ENCODE peak calls at places on chromosomes 4 and X, in ten cellular contexts. K is mucosa of descending colon, N is foreskin fibroblast, Z is psoas muscle, O is mammary epithelial cell, Q is astrocyte of the spinal cord, B is MM.1S, V is fibroblast of mammary gland, J is right cardiac atrium, I is AG10803. T is an unnamed sample.

GRCh38 chr4:94650129-94650495 is 107.6 kb upstream of the BMPR1B start:
- DNase-seq in K (no peak), N (no peak), Z (no peak), O (no peak), Q (no peak), B (no peak), V (peak; percentile 18), J (no peak), I (no peak), T (no peak)

GRCh38 chrX:8455600-8455999 is 9.0 kb upstream of the VCX3B start:
- DNase-seq in K (no peak), N (no peak), Z (no peak), O (peak; percentile 2), Q (no peak), B (no peak), V (no peak), J (no peak), I (no peak), T (no peak)

GRCh38 chr4:38523524-38524448 is 140.2 kb upstream of the KLF3 start:
- DNase-seq in K (no peak), N (no peak), Z (no peak), O (peak; percentile 9), Q (no peak), B (peak; percentile 96), V (no peak), J (no peak), I (no peak), T (no peak)

GRCh38 chr4:159027535-159027934 is 75.3 kb upstream of the RAPGEF2 start:
- DNase-seq in K (no peak), N (no peak), Z (no peak), O (no peak), Q (peak; percentile 46), B (peak; percentile 59), V (no peak), J (no peak), I (no peak), T (no peak)

GRCh38 chrX:132843387-132843786 is 115.0 kb downstream of the HS6ST2 start:
- DNase-seq in K (no peak), N (no peak), Z (no peak), O (no peak), Q (no peak), B (no peak), V (no peak), J (no peak), I (no peak), T (no peak)

GRCh38 chr4:170256807-170257206 is 167.1 kb upstream of the AADAT start:
- DNase-seq in K (no peak), N (no peak), Z (no peak), O (no peak), Q (no peak), B (no peak), V (no peak), J (no peak), I (no peak), T (no peak)

GRCh38 chr4:181548873-181549541 is 694.2 kb upstream of the TENM3 start:
- DNase-seq in K (no peak), N (peak; percentile 58), Z (no peak), O (peak; percentile 79), Q (peak; percentile 92), B (no peak), V (peak; percentile 96), J (no peak), I (peak; percentile 80), T (no peak)

GRCh38 chr4:53015681-53016080 is 153.6 kb downstream of the RASL11B start:
- DNase-seq in K (no peak), N (peak; percentile 83), Z (no peak), O (no peak), Q (peak; percentile 77), B (no peak), V (peak; percentile 74), J (no peak), I (peak; percentile 74), T (peak; percentile 22)

GRCh38 chrX:2463973-2464676 is 36.7 kb downstream of the DHRSX start:
- DNase-seq in K (no peak), N (no peak), Z (no peak), O (no peak), Q (peak; percentile 14), B (no peak), V (no peak), J (no peak), I (no peak), T (peak; percentile 46)

GRCh38 chrX:2466876-2467656 is 33.7 kb downstream of the DHRSX start:
- DNase-seq in K (no peak), N (peak; percentile 11), Z (no peak), O (no peak), Q (no peak), B (no peak), V (no peak), J (no peak), I (no peak), T (no peak)

GRCh38 chrX:2462780-2463179 is 38.0 kb downstream of the DHRSX start:
- DNase-seq in K (no peak), N (no peak), Z (no peak), O (no peak), Q (no peak), B (no peak), V (no peak), J (no peak), I (no peak), T (no peak)

GRCh38 chrX:2461711-2462016 is 39.1 kb downstream of the DHRSX start:
- DNase-seq in K (no peak), N (no peak), Z (no peak), O (no peak), Q (no peak), B (no peak), V (no peak), J (no peak), I (no peak), T (no peak)

DNA sequence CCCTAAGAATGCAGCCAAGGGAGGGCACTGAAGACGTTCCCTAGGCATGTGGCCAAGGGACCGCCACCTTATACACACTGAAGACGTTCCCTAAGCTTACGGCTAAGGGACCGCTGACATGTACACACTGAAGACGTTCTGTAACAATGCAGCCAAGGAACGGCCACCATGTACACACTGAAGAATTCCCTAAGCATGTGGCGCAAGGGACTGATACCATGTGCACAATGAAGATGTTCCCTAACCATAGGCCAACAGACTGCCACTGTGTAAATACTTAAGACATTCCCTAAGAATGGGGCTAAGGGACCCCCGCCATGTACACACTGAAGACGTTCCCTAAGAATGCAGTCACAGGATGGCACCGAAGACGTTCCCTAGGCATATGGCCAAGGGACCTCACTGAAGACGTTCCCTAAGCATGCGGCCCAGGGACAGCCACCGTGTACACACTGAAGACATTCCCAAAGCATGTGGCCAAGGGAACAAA is 36.1 kb downstream of the DHRSX start:
- DNase-seq in K (no peak), N (no peak), Z (no peak), O (no peak), Q (no peak), B (no peak), V (no peak), J (no peak), I (no peak), T (peak; percentile 16)
- H3K4me3 ChIP-seq in K (no peak overlapping the region), N (no peak overlapping the region), Z (no peak overlapping the region), O (no peak overlapping the region), Q (no peak overlapping the region), B (no peak overlapping the region), V (no peak overlapping the region), J (no peak overlapping the region), I (no peak overlapping the region), T (no peak overlapping the region)

GRCh38 chrX:40278340-40279090 is 180.8 kb upstream of the BCOR start:
- DNase-seq in K (no peak), N (no peak), Z (no peak), O (no peak), Q (peak; percentile 49), B (no peak), V (no peak), J (no peak), I (peak; percentile 22), T (peak; percentile 41)

GRCh38 chrX:40277672-40278071 is 179.9 kb upstream of the BCOR start:
- DNase-seq in K (no peak), N (no peak), Z (no peak), O (no peak), Q (no peak), B (no peak), V (no peak), J (no peak), I (no peak), T (no peak)

GRCh38 chrX:40272141-40272540 is 174.4 kb upstream of the BCOR start:
- DNase-seq in K (no peak), N (no peak), Z (no peak), O (no peak), Q (no peak), B (no peak), V (no peak), J (no peak), I (no peak), T (no peak)

GRCh38 chrX:40272786-40273185 is 175.0 kb upstream of the BCOR start:
- DNase-seq in K (no peak), N (no peak), Z (no peak), O (no peak), Q (no peak), B (no peak), V (no peak), J (no peak), I (no peak), T (no peak)

DNA sequence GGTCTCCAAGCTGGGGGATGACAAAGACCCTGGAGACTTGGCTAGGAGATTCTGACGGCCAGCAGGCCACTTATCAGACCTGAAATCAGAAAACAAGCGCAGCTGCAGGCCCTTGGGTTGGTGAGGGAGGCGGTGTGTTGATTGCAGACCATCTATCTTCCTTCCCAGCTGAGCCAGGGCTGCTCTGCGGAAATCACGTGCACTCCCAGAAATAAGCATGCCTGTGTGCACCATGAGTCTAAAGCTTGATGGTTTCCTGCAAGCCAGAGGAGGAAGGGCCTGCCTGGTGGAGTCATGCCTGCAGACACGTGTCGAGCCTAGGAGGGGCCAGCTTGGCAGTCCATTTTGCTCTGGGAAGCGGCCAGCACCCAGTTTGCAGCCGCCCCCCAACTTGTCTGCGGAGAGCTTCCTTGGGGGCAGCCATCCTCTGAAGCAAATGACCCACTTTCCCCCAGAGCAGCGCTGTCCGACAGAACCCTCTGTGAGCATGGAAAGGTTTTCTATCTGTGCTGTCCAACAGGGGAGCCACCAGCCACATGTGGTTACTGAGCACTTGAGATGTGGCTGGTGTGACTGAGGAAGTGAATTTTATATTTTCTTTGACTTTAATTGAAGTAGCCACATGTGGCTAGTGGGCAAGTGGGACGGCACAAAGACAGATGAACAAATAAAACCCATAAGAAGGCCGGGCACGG is 175.7 kb upstream of the BCOR start:
- DNase-seq in K (no peak), N (no peak), Z (peak; percentile 27), O (no peak), Q (no peak), B (no peak), V (no peak), J (peak; percentile 65), I (no peak), T (no peak)
- H3K4me3 ChIP-seq in K (no peak overlapping the region), N (no peak overlapping the region), Z (no peak overlapping the region), O (no peak overlapping the region), Q (no peak overlapping the region), B (no peak overlapping the region), V (no peak overlapping the region), J (no peak overlapping the region), I (no peak overlapping the region), T (no peak overlapping the region)

GRCh38 chr4:6248394-6248793 is 21.3 kb upstream of the WFS1 start:
- DNase-seq in K (peak; percentile 25), N (no peak), Z (no peak), O (no peak), Q (no peak), B (no peak), V (no peak), J (no peak), I (no peak), T (no peak)

GRCh38 chr4:6246170-6246634 is 23.4 kb upstream of the WFS1 start:
- DNase-seq in K (peak; percentile 19), N (no peak), Z (no peak), O (no peak), Q (no peak), B (no peak), V (no peak), J (no peak), I (no peak), T (no peak)

GRCh38 chr4:6242271-6243029 is 27.2 kb upstream of the WFS1 start:
- DNase-seq in K (no peak), N (no peak), Z (no peak), O (no peak), Q (no peak), B (no peak), V (no peak), J (no peak), I (no peak), T (no peak)

GRCh38 chr4:6241062-6241845 is 28.4 kb upstream of the WFS1 start:
- DNase-seq in K (peak; percentile 23), N (no peak), Z (no peak), O (no peak), Q (no peak), B (no peak), V (no peak), J (no peak), I (no peak), T (no peak)

DNA sequence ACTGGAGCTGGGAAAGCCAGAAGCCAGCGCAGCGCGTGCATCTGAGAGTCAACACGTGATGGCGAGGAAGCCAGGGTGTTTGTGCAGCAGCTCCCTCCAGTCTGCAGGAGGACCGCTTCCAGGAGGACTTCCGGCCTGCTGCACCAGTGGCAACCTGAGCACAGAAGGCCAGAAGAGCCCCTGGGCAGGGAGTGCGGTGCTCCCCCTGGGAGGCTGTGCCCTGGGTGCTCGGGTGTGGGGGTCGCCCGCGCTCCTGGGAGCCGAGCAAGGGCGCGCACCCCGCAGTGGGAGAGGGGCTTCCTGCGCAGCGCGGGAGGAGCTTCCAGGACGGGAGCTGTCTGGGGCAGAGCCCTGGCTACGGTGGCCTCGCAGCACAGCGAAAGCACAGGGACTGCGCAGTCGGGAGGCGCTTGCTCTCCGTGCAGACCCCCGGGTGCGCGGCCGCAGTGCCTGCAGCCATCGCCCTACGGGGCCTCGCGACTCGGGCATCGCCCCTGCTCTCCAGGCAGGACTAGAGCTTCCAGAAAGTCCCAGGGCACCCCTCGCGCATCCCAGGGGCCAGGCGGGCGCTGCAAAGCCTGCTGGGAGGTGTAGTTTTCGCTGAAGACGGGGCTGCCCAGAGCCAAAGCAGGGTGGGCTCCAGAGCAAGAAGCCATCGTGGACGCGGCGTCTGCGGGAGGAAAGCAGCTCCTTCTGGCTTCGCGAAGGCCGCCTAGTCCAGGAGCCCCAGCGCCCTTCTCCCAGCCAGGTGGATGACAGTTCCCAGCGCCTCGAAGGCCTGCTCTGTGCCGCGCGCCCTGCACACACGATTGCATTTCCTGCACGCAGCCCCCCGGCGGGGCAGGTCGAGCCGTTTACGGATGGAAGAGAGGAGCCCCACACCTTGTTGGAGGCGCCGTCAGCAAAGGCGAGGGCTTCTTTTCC is 24.1 kb upstream of the WFS1 start:
- DNase-seq in K (peak; percentile 37), N (peak; percentile 43), Z (no peak), O (no peak), Q (no peak), B (no peak), V (no peak), J (peak; percentile 60), I (no peak), T (no peak)
- H3K4me3 ChIP-seq in K (no peak overlapping the region), N (peak overlapping the region; percentile 39), Z (peak overlapping the region; percentile 46), O (no peak overlapping the region), Q (no peak overlapping the region), B (no peak overlapping the region), V (no peak overlapping the region), J (peak overlapping the region; percentile 17), I (no peak overlapping the region), T (no peak overlapping the region)

GRCh38 chr4:88673886-88674285 is 23.7 kb downstream of the NAP1L5 start:
- DNase-seq in K (no peak), N (no peak), Z (no peak), O (no peak), Q (no peak), B (no peak), V (no peak), J (no peak), I (no peak), T (no peak)

GRCh38 chr4:88674565-88674964 is 23.1 kb downstream of the NAP1L5 start:
- DNase-seq in K (no peak), N (peak; percentile 63), Z (no peak), O (peak; percentile 16), Q (peak; percentile 51), B (no peak), V (peak; percentile 73), J (no peak), I (no peak), T (no peak)

GRCh38 chr4:88675543-88675942 is 22.1 kb downstream of the NAP1L5 start:
- DNase-seq in K (no peak), N (no peak), Z (no peak), O (no peak), Q (no peak), B (no peak), V (no peak), J (no peak), I (no peak), T (no peak)

GRCh38 chr4:88674989-88675388 is 22.6 kb downstream of the NAP1L5 start:
- DNase-seq in K (no peak), N (peak; percentile 83), Z (no peak), O (peak; percentile 5), Q (peak; percentile 62), B (no peak), V (peak; percentile 78), J (no peak), I (peak; percentile 60), T (no peak)

DNA sequence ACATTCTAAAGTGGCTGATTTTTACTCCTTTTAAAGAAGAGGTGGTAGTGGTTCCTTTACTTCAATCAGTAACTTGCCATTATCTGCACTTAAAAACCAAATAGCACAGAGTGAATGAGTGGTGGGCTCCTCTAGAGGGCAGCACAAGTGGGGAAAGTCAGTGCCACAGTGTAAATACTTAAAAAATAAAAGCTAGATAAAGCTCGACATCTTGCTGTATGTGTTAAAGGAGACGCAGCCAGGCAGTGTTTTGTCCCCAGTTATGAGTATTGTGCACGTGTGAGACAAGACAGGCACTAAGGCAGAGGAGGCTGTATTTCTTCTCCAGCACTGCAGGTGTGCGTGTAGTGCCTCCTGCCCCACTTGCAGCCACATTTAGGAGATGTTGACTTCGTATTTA is 24.6 kb downstream of the NAP1L5 start:
- DNase-seq in K (no peak), N (peak; percentile 67), Z (no peak), O (peak; percentile 10), Q (peak; percentile 56), B (peak; percentile 21), V (peak; percentile 56), J (no peak), I (peak; percentile 31), T (peak; percentile 41)
- H3K4me3 ChIP-seq in K (no peak overlapping the region), N (no peak overlapping the region), Z (no peak overlapping the region), O (no peak overlapping the region), Q (no peak overlapping the region), B (no peak overlapping the region), V (no peak overlapping the region), J (no peak overlapping the region), I (no peak overlapping the region), T (no peak overlapping the region)

T was measured in Jurkat, Clone E6-1.